ENCODE peak calls at places on chromosomes 1 and 21, in four cellular contexts. One of them, this sample, is unnamed.

GRCh38 chr1:50605186-50605875 is 182.1 kb upstream of the DMRTA2 start:
- DNase-seq in fibroblast of lung: peak; percentile 29
- DNase-seq in GM13977: peak; percentile 18
- DNase-seq in activated CD8-positive, alpha-beta T cell treated with anti-CD3 and anti-CD28 coated beads for 36 hours: peak; percentile 33
- DNase-seq in this sample: peak; percentile 22

GRCh38 chr1:54812801-54813478 is 11.8 kb upstream of the TTC22 start:
- DNase-seq in fibroblast of lung: no peak
- DNase-seq in GM13977: peak; percentile 48
- DNase-seq in activated CD8-positive, alpha-beta T cell treated with anti-CD3 and anti-CD28 coated beads for 36 hours: peak; percentile 45
- DNase-seq in this sample: no peak

GRCh38 chr1:27538793-27539192 is 48.8 kb upstream of the WASF2 start:
- DNase-seq in fibroblast of lung: peak; percentile 84
- DNase-seq in GM13977: no peak
- DNase-seq in activated CD8-positive, alpha-beta T cell treated with anti-CD3 and anti-CD28 coated beads for 36 hours: no peak
- DNase-seq in this sample: peak; percentile 75

GRCh38 chr1:164855930-164856329 is 296.9 kb downstream of the PBX1 start:
- DNase-seq in fibroblast of lung: no peak
- DNase-seq in GM13977: no peak
- DNase-seq in activated CD8-positive, alpha-beta T cell treated with anti-CD3 and anti-CD28 coated beads for 36 hours: no peak
- DNase-seq in this sample: no peak

GRCh38 chr1:30100186-30100862 is 623.1 kb downstream of the MATN1 start:
- DNase-seq in fibroblast of lung: no peak
- DNase-seq in GM13977: no peak
- DNase-seq in activated CD8-positive, alpha-beta T cell treated with anti-CD3 and anti-CD28 coated beads for 36 hours: no peak
- DNase-seq in this sample: no peak

GRCh38 chr21:29077651-29078090 is 4.2 kb upstream of the CCT8 start:
- DNase-seq in fibroblast of lung: peak; percentile 26
- DNase-seq in GM13977: no peak
- DNase-seq in activated CD8-positive, alpha-beta T cell treated with anti-CD3 and anti-CD28 coated beads for 36 hours: peak; percentile 54
- DNase-seq in this sample: no peak

GRCh38 chr1:50438945-50439344 is 15.7 kb upstream of the DMRTA2 start:
- DNase-seq in fibroblast of lung: no peak
- DNase-seq in GM13977: no peak
- DNase-seq in activated CD8-positive, alpha-beta T cell treated with anti-CD3 and anti-CD28 coated beads for 36 hours: no peak
- DNase-seq in this sample: no peak

GRCh38 chr1:229624521-229624905 is 1.4 kb downstream of the TAF5L start:
- DNase-seq in fibroblast of lung: no peak
- DNase-seq in GM13977: no peak
- DNase-seq in activated CD8-positive, alpha-beta T cell treated with anti-CD3 and anti-CD28 coated beads for 36 hours: no peak
- DNase-seq in this sample: no peak

GRCh38 chr1:92886886-92887419 is 55.1 kb downstream of the RPL5 start:
- DNase-seq in fibroblast of lung: no peak
- DNase-seq in GM13977: no peak
- DNase-seq in activated CD8-positive, alpha-beta T cell treated with anti-CD3 and anti-CD28 coated beads for 36 hours: no peak
- DNase-seq in this sample: no peak

GRCh38 chr1:39395357-39395831 is 96.0 kb upstream of the BMP8A start:
- DNase-seq in fibroblast of lung: peak; percentile 96
- DNase-seq in GM13977: no peak
- DNase-seq in activated CD8-positive, alpha-beta T cell treated with anti-CD3 and anti-CD28 coated beads for 36 hours: no peak
- DNase-seq in this sample: peak; percentile 65

GRCh38 chr1:150017206-150017750 is 6.8 kb upstream of the OTUD7B start:
- DNase-seq in fibroblast of lung: no peak
- DNase-seq in GM13977: no peak
- DNase-seq in activated CD8-positive, alpha-beta T cell treated with anti-CD3 and anti-CD28 coated beads for 36 hours: no peak
- DNase-seq in this sample: peak; percentile 62

GRCh38 chr1:29647581-29647980 is 411.3 kb downstream of the PTPRU start:
- DNase-seq in fibroblast of lung: peak; percentile 40
- DNase-seq in GM13977: no peak
- DNase-seq in activated CD8-positive, alpha-beta T cell treated with anti-CD3 and anti-CD28 coated beads for 36 hours: no peak
- DNase-seq in this sample: no peak

GRCh38 chr1:30798389-30798951 is 40.9 kb upstream of the LAPTM5 start:
- DNase-seq in fibroblast of lung: no peak
- DNase-seq in GM13977: no peak
- DNase-seq in activated CD8-positive, alpha-beta T cell treated with anti-CD3 and anti-CD28 coated beads for 36 hours: no peak
- DNase-seq in this sample: no peak

GRCh38 chr1:19840228-19840627 is 25.1 kb upstream of the RNF186 start:
- DNase-seq in fibroblast of lung: no peak
- DNase-seq in GM13977: no peak
- DNase-seq in activated CD8-positive, alpha-beta T cell treated with anti-CD3 and anti-CD28 coated beads for 36 hours: no peak
- DNase-seq in this sample: no peak

GRCh38 chr1:170707959-170708666 is 44.2 kb downstream of the PRRX1 start:
- DNase-seq in fibroblast of lung: peak; percentile 99
- DNase-seq in GM13977: no peak
- DNase-seq in activated CD8-positive, alpha-beta T cell treated with anti-CD3 and anti-CD28 coated beads for 36 hours: no peak
- DNase-seq in this sample: peak; percentile 82

GRCh38 chr1:69991644-69992043 is 213.7 kb downstream of the LRRC40 start:
- DNase-seq in fibroblast of lung: peak; percentile 15
- DNase-seq in GM13977: no peak
- DNase-seq in activated CD8-positive, alpha-beta T cell treated with anti-CD3 and anti-CD28 coated beads for 36 hours: no peak
- DNase-seq in this sample: no peak

GRCh38 chr1:200896571-200897187 is 2.0 kb downstream of the INAVA start:
- DNase-seq in fibroblast of lung: peak; percentile 63
- DNase-seq in GM13977: peak; percentile 17
- DNase-seq in activated CD8-positive, alpha-beta T cell treated with anti-CD3 and anti-CD28 coated beads for 36 hours: no peak
- DNase-seq in this sample: peak; percentile 94

GRCh38 chr1:200893411-200893901 is 1.2 kb upstream of the INAVA start:
- DNase-seq in fibroblast of lung: no peak
- DNase-seq in GM13977: no peak
- DNase-seq in activated CD8-positive, alpha-beta T cell treated with anti-CD3 and anti-CD28 coated beads for 36 hours: no peak
- DNase-seq in this sample: no peak

GRCh38 chr1:200895801-200896570 is 1.3 kb downstream of the INAVA start:
- DNase-seq in fibroblast of lung: no peak
- DNase-seq in GM13977: no peak
- DNase-seq in activated CD8-positive, alpha-beta T cell treated with anti-CD3 and anti-CD28 coated beads for 36 hours: no peak
- DNase-seq in this sample: no peak

GRCh38 chr1:200895448-200895799 is 724 bp downstream of the INAVA start:
- DNase-seq in fibroblast of lung: no peak
- DNase-seq in GM13977: no peak
- DNase-seq in activated CD8-positive, alpha-beta T cell treated with anti-CD3 and anti-CD28 coated beads for 36 hours: no peak
- DNase-seq in this sample: peak; percentile 84

GRCh38 chr1:200894712-200895447 is at the start of gene INAVA:
- DNase-seq in fibroblast of lung: no peak
- DNase-seq in GM13977: no peak
- DNase-seq in activated CD8-positive, alpha-beta T cell treated with anti-CD3 and anti-CD28 coated beads for 36 hours: no peak
- DNase-seq in this sample: peak; percentile 96
- TF ChIP-seq CTCF in fibroblast of lung: no peak
- TF ChIP-seq CTCF in GM13977: no peak
- TF ChIP-seq CTCF in activated CD8-positive, alpha-beta T cell treated with anti-CD3 and anti-CD28 coated beads for 36 hours: no peak
- TF ChIP-seq CTCF in this sample: no peak

GRCh38 chr1:189706594-189706993 is 771.1 kb downstream of the BRINP3 start:
- DNase-seq in fibroblast of lung: no peak
- DNase-seq in GM13977: no peak
- DNase-seq in activated CD8-positive, alpha-beta T cell treated with anti-CD3 and anti-CD28 coated beads for 36 hours: no peak
- DNase-seq in this sample: no peak

GRCh38 chr1:189708674-189709073 is 769.0 kb downstream of the BRINP3 start:
- DNase-seq in fibroblast of lung: peak; percentile 4
- DNase-seq in GM13977: no peak
- DNase-seq in activated CD8-positive, alpha-beta T cell treated with anti-CD3 and anti-CD28 coated beads for 36 hours: no peak
- DNase-seq in this sample: no peak
- TF ChIP-seq CTCF in fibroblast of lung: no peak
- TF ChIP-seq CTCF in GM13977: peak; percentile 19
- TF ChIP-seq CTCF in activated CD8-positive, alpha-beta T cell treated with anti-CD3 and anti-CD28 coated beads for 36 hours: no peak
- TF ChIP-seq CTCF in this sample: no peak

GRCh38 chr1:53061123-53061858 is 722 bp upstream of the PODN start:
- DNase-seq in fibroblast of lung: no peak
- DNase-seq in GM13977: no peak
- DNase-seq in activated CD8-positive, alpha-beta T cell treated with anti-CD3 and anti-CD28 coated beads for 36 hours: no peak
- DNase-seq in this sample: no peak

GRCh38 chr1:53063744-53064515 is 1.9 kb downstream of the PODN start:
- DNase-seq in fibroblast of lung: no peak
- DNase-seq in GM13977: no peak
- DNase-seq in activated CD8-positive, alpha-beta T cell treated with anti-CD3 and anti-CD28 coated beads for 36 hours: no peak
- DNase-seq in this sample: no peak

GRCh38 chr1:53060580-53060979 is 1.4 kb upstream of the PODN start:
- DNase-seq in fibroblast of lung: peak; percentile 78
- DNase-seq in GM13977: no peak
- DNase-seq in activated CD8-positive, alpha-beta T cell treated with anti-CD3 and anti-CD28 coated beads for 36 hours: no peak
- DNase-seq in this sample: no peak

GRCh38 chr1:53061859-53062714 is at the start of gene PODN:
- DNase-seq in fibroblast of lung: peak; percentile 44
- DNase-seq in GM13977: peak; percentile 60
- DNase-seq in activated CD8-positive, alpha-beta T cell treated with anti-CD3 and anti-CD28 coated beads for 36 hours: peak; percentile 26
- DNase-seq in this sample: peak; percentile 9

DNA sequence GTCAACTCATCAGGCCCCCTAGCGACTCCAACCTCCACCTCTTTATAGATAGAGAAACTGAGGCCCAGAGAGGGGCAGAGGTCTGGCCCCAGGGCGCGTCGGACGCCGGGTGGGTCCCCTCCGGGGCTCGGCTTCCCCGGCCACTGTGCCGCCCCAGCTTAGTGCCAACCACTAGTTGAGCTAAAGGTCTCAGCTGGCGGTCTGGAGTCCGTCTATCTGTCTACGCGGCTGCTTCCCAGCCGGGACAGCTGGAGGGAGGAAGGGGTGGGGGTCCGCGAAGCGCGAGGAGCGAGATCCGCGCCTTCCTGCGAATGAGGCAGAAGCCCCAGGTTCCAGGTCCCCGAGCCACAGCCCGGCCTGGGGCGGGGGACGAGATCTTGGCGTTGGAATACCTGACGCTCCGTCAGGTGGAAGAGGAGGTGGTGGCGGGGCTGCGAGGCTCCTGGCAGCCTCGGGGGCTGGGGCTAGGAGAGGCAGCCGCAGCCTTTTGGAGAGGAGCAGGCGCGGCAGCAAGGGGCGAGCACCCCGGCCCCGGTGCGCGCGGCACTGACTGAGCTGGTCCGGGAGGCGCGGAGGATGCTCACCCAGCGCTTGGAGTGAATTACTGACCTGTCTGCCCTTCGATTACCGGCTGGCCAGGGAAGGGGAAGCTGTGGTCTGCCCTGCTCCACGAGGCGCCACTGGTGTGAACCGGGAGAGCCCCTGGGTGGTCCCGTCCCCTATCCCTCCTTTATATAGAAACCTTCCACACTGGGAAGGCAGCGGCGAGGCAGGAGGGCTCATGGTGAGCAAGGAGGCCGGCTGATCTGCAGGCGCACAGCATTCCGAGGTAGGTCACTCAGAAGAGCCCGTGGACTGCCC is 948 bp downstream of the PODN start:
- DNase-seq in fibroblast of lung: no peak
- DNase-seq in GM13977: no peak
- DNase-seq in activated CD8-positive, alpha-beta T cell treated with anti-CD3 and anti-CD28 coated beads for 36 hours: no peak
- DNase-seq in this sample: no peak
- TF ChIP-seq CTCF in fibroblast of lung: peak; percentile 13
- TF ChIP-seq CTCF in GM13977: no peak
- TF ChIP-seq CTCF in activated CD8-positive, alpha-beta T cell treated with anti-CD3 and anti-CD28 coated beads for 36 hours: no peak
- TF ChIP-seq CTCF in this sample: no peak

DNA sequence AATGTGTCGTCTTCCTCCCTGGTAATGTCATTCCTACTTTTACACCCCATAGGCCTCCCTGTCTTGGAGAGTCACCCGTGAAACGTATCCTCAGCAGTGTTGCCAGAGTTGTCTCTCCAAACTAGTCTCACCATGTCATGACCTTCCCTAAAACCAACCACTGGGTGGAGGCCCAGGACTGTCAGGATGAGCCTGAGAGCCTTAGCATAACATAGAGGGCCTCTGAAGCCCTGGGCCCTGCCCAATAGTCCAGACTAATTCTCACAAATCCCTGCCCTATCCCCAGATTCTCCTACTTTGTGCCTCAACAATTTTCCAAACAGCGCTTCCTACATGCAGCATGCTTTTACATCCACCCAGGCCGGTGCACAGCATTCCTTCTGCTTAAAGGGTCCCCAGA is 29.3 kb upstream of the HSD3B1 start:
- DNase-seq in fibroblast of lung: no peak
- DNase-seq in GM13977: no peak
- DNase-seq in activated CD8-positive, alpha-beta T cell treated with anti-CD3 and anti-CD28 coated beads for 36 hours: no peak
- DNase-seq in this sample: no peak
- TF ChIP-seq CTCF in fibroblast of lung: no peak
- TF ChIP-seq CTCF in GM13977: no peak
- TF ChIP-seq CTCF in activated CD8-positive, alpha-beta T cell treated with anti-CD3 and anti-CD28 coated beads for 36 hours: no peak
- TF ChIP-seq CTCF in this sample: no peak

DNA sequence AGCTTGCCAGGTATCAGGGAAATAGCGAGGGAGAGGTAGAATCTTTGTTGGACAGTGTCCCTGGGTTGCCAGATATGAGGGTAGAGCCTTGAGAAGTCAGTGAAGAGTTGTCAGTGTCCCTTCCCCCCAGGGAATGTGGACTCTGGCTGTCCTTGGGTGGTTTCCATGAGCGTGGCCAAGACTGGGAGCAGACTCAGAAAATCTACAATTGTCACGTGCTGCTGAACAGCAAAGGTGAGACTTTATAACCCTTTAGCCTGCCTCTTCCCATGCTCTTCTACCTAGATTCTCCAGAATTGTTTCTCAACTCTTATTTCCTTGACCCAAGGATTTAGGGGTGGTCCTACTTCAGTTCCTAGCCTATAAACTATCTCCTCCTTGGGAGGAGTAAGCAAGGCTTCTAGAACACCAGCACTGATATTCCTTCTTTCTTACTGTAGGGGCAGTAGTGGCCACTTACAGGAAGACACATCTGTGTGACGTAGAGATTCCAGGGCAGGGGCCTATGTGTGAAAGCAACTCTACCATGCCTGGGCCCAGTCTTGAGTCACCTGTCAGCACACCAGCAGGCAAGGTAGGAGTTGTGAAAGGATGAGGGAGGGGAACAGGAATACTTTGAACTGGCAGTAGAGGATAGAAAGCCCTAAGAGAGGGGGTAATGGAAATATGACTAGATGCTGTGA is 1.6 kb downstream of the NIT1 start:
- DNase-seq in fibroblast of lung: peak; percentile 80
- DNase-seq in GM13977: peak; percentile 83
- DNase-seq in activated CD8-positive, alpha-beta T cell treated with anti-CD3 and anti-CD28 coated beads for 36 hours: peak; percentile 85
- DNase-seq in this sample: peak; percentile 68
- TF ChIP-seq CTCF in fibroblast of lung: peak; percentile 38
- TF ChIP-seq CTCF in GM13977: peak; percentile 35
- TF ChIP-seq CTCF in activated CD8-positive, alpha-beta T cell treated with anti-CD3 and anti-CD28 coated beads for 36 hours: peak; percentile 68
- TF ChIP-seq CTCF in this sample: peak; percentile 32

DNA sequence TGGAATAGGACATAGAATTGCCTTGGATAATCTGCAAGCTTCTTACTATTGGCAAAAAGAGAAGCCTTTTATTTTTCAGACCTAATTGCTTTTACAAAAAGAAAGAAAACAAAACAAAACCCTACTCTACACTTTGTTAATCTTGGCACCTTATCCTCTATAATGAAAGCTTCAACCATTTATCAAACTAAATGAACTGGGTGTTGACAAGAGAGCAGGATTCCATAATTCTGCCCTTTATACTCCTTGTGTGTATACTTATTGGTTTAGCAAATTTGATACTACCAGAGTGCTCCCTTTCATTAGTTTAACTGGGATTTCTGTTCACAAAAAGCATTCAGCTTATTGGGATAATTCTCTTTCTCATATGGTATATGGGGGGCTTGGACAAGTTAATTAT is 3.0 kb upstream of the TMCC2 start:
- DNase-seq in fibroblast of lung: no peak
- DNase-seq in GM13977: no peak
- DNase-seq in activated CD8-positive, alpha-beta T cell treated with anti-CD3 and anti-CD28 coated beads for 36 hours: no peak
- DNase-seq in this sample: no peak
- TF ChIP-seq CTCF in fibroblast of lung: no peak
- TF ChIP-seq CTCF in GM13977: no peak
- TF ChIP-seq CTCF in activated CD8-positive, alpha-beta T cell treated with anti-CD3 and anti-CD28 coated beads for 36 hours: no peak
- TF ChIP-seq CTCF in this sample: no peak

This sample was measured in RWPE1.